ENCODE peak calls at places on chromosomes 16 and 17, in eight cellular contexts. N is Caco-2, I is coronary artery, L is dorsolateral prefrontal cortex, D is M059J, M is DMS153, Z is T-helper 9 cell, A is activated T-cell treated with anti-CD3 and anti-CD28 coated beads for 1 hour. K is an unnamed sample.

GRCh38 chr16:2830355-2830695 is 222 bp downstream of the ZG16B start:
- DNase-seq in N (no peak), I (no peak), L (no peak), D (no peak), M (no peak), Z (no peak), A (no peak), K (no peak)

GRCh38 chr17:44222112-44222869 is 2.8 kb upstream of the UBTF start:
- DNase-seq in N (peak), I (peak), L (peak), D (peak), M (peak), Z (peak), A (no peak), K (peak)

GRCh38 chr17:40086150-40087044 is 14.0 kb downstream of the NR1D1 start:
- DNase-seq in N (peak), I (no peak), L (no peak), D (peak), M (no peak), Z (peak), A (peak), K (no peak)

GRCh38 chr17:39462644-39463375 is 1.5 kb downstream of the CDK12 start:
- DNase-seq in N (peak), I (no peak), L (no peak), D (peak), M (no peak), Z (no peak), A (no peak), K (no peak)

GRCh38 chr17:75872434-75873351 is 5.7 kb downstream of the TRIM47 start:
- DNase-seq in N (no peak), I (peak), L (no peak), D (peak), M (peak), Z (peak), A (peak), K (no peak)

GRCh38 chr16:49343291-49343690 is 30.3 kb upstream of the C16orf78 start:
- DNase-seq in N (no peak), I (peak), L (no peak), D (no peak), M (no peak), Z (no peak), A (no peak), K (no peak)

GRCh38 chr16:85309656-85310587 is 197.7 kb upstream of the CIBAR2 start:
- DNase-seq in N (no peak), I (no peak), L (peak), D (no peak), M (no peak), Z (no peak), A (no peak), K (peak)

GRCh38 chr17:376936-377863 is 24.6 kb upstream of the RPH3AL start:
- DNase-seq in N (peak), I (no peak), L (no peak), D (no peak), M (peak), Z (no peak), A (no peak), K (no peak)

K was measured in frontal cortex.